ENCODE peak calls at places on chromosome 22, in seven cellular contexts. E is H9; F is stimulated activated CD8-positive, alpha-beta memory T cell treated with anti-CD3 and anti-CD28 coated beads, Interleukin-4, amount 100 ng/mL, for 4 hours; J is GM23248; S is IMR-90; C is RWPE1; K is effector CD4-positive, alpha-beta T cell. P is an unnamed sample.

GRCh38 chr22:20268350-20269012 is 363 bp upstream of the RTN4R start:
- DNase-seq in C (peak), K (peak), S (peak), J (peak), E (peak), F (no peak), P (peak)

GRCh38 chr22:22182218-22182989 is 62.2 kb upstream of the VPREB1 start:
- DNase-seq in S (no peak), C (no peak), K (no peak), F (no peak), J (no peak), E (no peak), P (no peak)

GRCh38 chr22:26529345-26529744 is 17.1 kb upstream of the TFIP11 start:
- DNase-seq in C (peak), F (no peak), J (peak), S (no peak), E (no peak), K (no peak), P (peak)

GRCh38 chr22:24305260-24305692 is 34.6 kb downstream of the SPECC1L start:
- DNase-seq in K (no peak), J (peak), F (no peak), C (no peak), E (no peak), S (peak), P (no peak)

GRCh38 chr22:32830957-32831356 is 29.5 kb downstream of the TIMP3 start:
- DNase-seq in E (no peak), J (no peak), F (no peak), K (no peak), S (no peak), C (no peak), P (no peak)

GRCh38 chr22:22431271-22432220 is 77.0 kb downstream of the ZNF280B start:
- DNase-seq in K (peak), C (peak), J (peak), S (peak), F (peak), E (peak), P (peak)

GRCh38 chr22:45226681-45227186 is 14.0 kb downstream of the KIAA0930 start:
- DNase-seq in E (peak), F (no peak), J (peak), K (no peak), S (no peak), C (peak), P (no peak)

GRCh38 chr22:48851933-48852549 is 975.6 kb downstream of the BRD1 start:
- DNase-seq in K (no peak), E (no peak), C (no peak), F (no peak), S (no peak), J (no peak), P (no peak)

P was measured in EL.